ENCODE peak calls at places on chromosomes 5 and 9, in four cellular contexts. J is psoas muscle, C is A549, A is endodermal cell. P is an unnamed sample.

GRCh38 chr9:123616707-123617106 is 260.7 kb downstream of the CRB2 start:
- DNase-seq in A (peak; percentile 64), C (no peak), J (no peak), P (no peak)

GRCh38 chr5:145681686-145682085 is 153.5 kb downstream of the PRELID2 start:
- DNase-seq in A (peak; percentile 80), J (no peak), C (peak; percentile 74), P (no peak)

GRCh38 chr9:99024959-99025358 is 80.0 kb upstream of the TGFBR1 start:
- DNase-seq in C (no peak), A (no peak), J (no peak), P (no peak)

GRCh38 chr5:151315998-151316597 is 12.5 kb upstream of the SLC36A3 start:
- DNase-seq in A (peak; percentile 90), C (peak; percentile 62), J (peak; percentile 75), P (peak; percentile 85)

GRCh38 chr5:107455111-107455544 is 215.6 kb downstream of the EFNA5 start:
- DNase-seq in C (no peak), J (no peak), A (no peak), P (no peak)

GRCh38 chr5:75007537-75007847 is 44.9 kb downstream of the GCNT4 start:
- DNase-seq in A (no peak), C (no peak), J (no peak), P (no peak)

GRCh38 chr5:144484124-144484897 is 313.6 kb downstream of the KCTD16 start:
- DNase-seq in J (no peak), A (no peak), C (no peak), P (no peak)

GRCh38 chr5:10536931-10537579 is 26.8 kb upstream of the ANKRD33B start:
- DNase-seq in C (no peak), J (no peak), A (no peak), P (no peak)

GRCh38 chr5:28012538-28012937 is 974.2 kb upstream of the CDH9 start:
- DNase-seq in A (no peak), C (peak; percentile 10), J (no peak), P (no peak)

DNA sequence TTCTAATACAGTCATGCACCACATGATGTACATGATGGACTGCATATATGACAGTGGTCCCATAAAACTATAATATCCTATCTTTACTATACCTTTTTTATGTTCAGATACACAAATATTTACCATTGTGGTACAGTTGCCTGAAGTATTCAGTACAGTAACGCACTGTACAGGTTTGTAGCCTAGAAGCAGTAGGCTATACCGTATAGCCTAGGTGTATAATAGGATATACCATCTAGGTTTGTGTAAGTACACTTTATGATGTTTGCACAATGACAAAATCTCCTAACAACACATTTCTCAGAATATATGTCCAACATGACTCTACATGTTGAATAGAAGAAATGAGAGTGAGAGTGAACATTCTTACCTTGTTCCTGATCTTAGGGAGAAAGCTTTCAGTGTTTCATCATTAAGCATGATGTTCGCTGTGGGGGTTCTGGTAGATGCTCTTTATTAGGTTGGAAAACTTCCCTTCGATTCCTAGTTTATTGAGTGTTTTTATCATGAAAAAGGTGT is 31.8 kb downstream of the AMBP start:
- DNase-seq in A (no peak), J (no peak), C (no peak), P (no peak)
- TF ChIP-seq CTCF in A (no peak), J (no peak), C (no peak), P (no peak)

GRCh38 chr9:75893096-75893495 is 2.6 kb downstream of the PCSK5 start:
- DNase-seq in C (no peak), A (no peak), J (no peak), P (no peak)
- H3K4me3 ChIP-seq in C (peak overlapping the region; percentile 51), A (no peak overlapping the region), J (peak overlapping the region; percentile 74), P (peak overlapping the region; percentile 88)

DNA sequence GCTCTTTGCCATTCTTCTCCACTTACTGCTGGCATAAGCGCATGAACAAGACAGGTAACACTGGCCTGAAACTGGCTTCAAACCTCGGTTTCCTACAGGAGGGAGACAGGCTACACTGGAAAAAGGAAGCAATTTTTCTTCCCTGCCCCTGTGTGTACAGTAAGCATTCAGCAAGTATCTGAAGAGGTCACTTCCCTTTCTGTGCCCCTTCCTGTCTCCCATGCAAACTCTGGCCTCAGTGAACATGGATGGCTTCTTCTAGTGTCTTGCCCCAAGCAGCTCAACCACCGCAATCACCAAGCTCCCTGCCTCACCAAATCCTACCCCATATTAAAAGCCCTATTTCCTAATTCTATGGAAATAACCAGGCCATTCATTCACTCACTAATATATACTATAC is 42.4 kb downstream of the SERINC5 start:
- DNase-seq in C (no peak), A (no peak), J (no peak), P (no peak)
- H3K4me1 ChIP-seq in C (no peaks in the 10 kb centered on the region), A (peaks cover 18% of the 10 kb centered on the region), J (peaks cover 20% of the 10 kb centered on the region), P (peaks cover 48% of the 10 kb centered on the region)

GRCh38 chr9:129867138-129868032 is 32.1 kb downstream of the USP20 start:
- DNase-seq in A (peak; percentile 77), J (no peak), C (no peak), P (no peak)

GRCh38 chr9:129863059-129863690 is 27.9 kb downstream of the USP20 start:
- DNase-seq in J (no peak), C (no peak), A (no peak), P (no peak)

GRCh38 chr9:129865668-129866320 is 30.5 kb downstream of the USP20 start:
- DNase-seq in A (no peak), C (no peak), J (no peak), P (no peak)

GRCh38 chr9:129866373-129867137 is 31.3 kb downstream of the USP20 start:
- DNase-seq in A (peak; percentile 41), J (no peak), C (no peak), P (no peak)

DNA sequence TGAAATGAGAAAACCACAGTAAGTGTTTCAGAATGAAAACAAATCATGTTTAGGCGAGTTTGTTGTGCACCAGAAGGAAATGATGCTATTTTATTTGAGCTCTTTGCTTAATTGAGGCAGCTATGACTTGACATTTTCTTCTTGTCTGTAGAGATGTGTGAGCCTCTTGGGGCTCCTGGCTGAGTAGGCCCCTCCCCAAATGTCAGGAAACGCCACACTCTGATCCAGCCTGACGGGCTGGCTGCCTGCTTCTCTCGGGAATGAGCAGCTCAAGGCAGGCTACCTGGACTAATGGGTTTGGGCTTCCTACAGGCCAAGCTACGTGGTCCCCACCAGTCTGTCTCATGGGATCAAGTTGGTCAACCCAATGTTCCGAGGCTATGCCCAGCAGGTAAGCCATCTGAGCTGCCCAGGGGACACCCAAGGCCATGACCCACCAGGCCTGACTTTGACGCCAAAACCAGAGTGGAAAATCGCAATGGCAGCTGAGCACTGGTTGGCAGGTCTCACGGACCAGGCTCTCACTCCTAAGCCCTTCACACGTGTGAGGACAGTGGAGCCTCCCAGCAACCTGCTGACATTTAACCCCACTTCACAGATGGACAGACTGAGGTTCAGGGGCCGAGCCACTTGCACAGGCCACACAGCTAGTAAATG is 29.9 kb downstream of the USP20 start:
- DNase-seq in A (no peak), J (no peak), C (no peak), P (no peak)
- TF ChIP-seq CTCF in A (no peak), J (no peak), C (no peak), P (no peak)